ENCODE peak calls at places on chromosomes 4 and X, in eight cellular contexts. E, A, S, O, G, X, L and W are unnamed samples.

GRCh38 chr4:185787926-185788679 is 23.9 kb downstream of the SORBS2 start:
- DNase-seq in A (no peak), G (no peak), E (no peak), L (no peak), O (no peak), X (no peak), S (no peak), W (no peak)

GRCh38 chr4:164716901-164717300 is 37.0 kb upstream of the SMIM31 start:
- DNase-seq in G (no peak), A (no peak), L (no peak), X (no peak), O (no peak), E (no peak), S (no peak), W (no peak)

GRCh38 chrX:63503541-63503940 is 152.4 kb upstream of the SPIN4 start:
- DNase-seq in O (no peak), L (no peak), S (peak), A (no peak), E (no peak), G (peak), X (no peak), W (peak)

GRCh38 chr4:139241086-139241783 is 38.8 kb downstream of the MGARP start:
- DNase-seq in G (no peak), E (no peak), X (no peak), L (no peak), A (no peak), O (no peak), S (no peak), W (no peak)

GRCh38 chr4:99300934-99301333 is 10.1 kb upstream of the ADH1A start:
- DNase-seq in L (peak), G (peak), O (no peak), X (peak), S (peak), A (peak), E (no peak), W (peak)

GRCh38 chr4:20831746-20832145 is 131.5 kb downstream of the PACRGL start:
- DNase-seq in E (no peak), A (peak), O (no peak), X (no peak), L (no peak), S (no peak), G (peak), W (no peak)

GRCh38 chrX:8364369-8365141 is 100.1 kb upstream of the VCX3B start:
- DNase-seq in A (no peak), X (no peak), E (peak), O (no peak), L (peak), S (peak), G (peak), W (no peak)

GRCh38 chr4:184951668-184952160 is 66.6 kb upstream of the HELT start:
- DNase-seq in L (no peak), A (no peak), S (no peak), E (no peak), X (no peak), O (no peak), G (no peak), W (no peak)

GRCh38 chrX:88886908-88887307 is 139.9 kb downstream of the CPXCR1 start:
- DNase-seq in O (no peak), G (no peak), X (no peak), S (no peak), E (no peak), L (no peak), A (no peak), W (no peak)

GRCh38 chrX:135572436-135572835 is 52.0 kb downstream of the INTS6L start:
- DNase-seq in E (peak), G (peak), O (no peak), A (no peak), S (peak), L (no peak), X (no peak), W (peak)

GRCh38 chr4:145938618-145939177 is at the start of gene ZNF827:
- DNase-seq in E (peak), S (peak), G (peak), L (no peak), O (peak), A (no peak), X (no peak), W (peak)

GRCh38 chrX:118251251-118251650 is 94.7 kb upstream of the WDR44 start:
- DNase-seq in S (peak), G (no peak), X (no peak), E (no peak), L (no peak), A (peak), O (no peak), W (peak)

GRCh38 chr4:102429553-102429952 is 71.6 kb upstream of the NFKB1 start:
- DNase-seq in G (peak), A (no peak), O (peak), L (no peak), E (peak), S (peak), X (no peak), W (peak)

GRCh38 chrX:72025236-72025770 is 106.4 kb downstream of the RTL5 start:
- DNase-seq in A (no peak), E (no peak), L (no peak), G (no peak), O (no peak), S (no peak), X (no peak), W (no peak)

GRCh38 chr4:22434895-22435294 is 81.0 kb downstream of the ADGRA3 start:
- DNase-seq in G (peak), X (peak), A (peak), S (peak), O (peak), E (no peak), L (no peak), W (peak)

GRCh38 chr4:138609943-138610350 is 367.8 kb upstream of the SLC7A11 start:
- DNase-seq in O (no peak), G (peak), A (peak), L (no peak), E (peak), S (peak), X (peak), W (peak)